ENCODE peak calls at places on chromosomes 12 and 14, in nine cellular contexts. One of them, this sample, is unnamed.

GRCh38 chr14:81594012-81594411 is 60.4 kb upstream of the SEL1L start:
- DNase-seq in HEK293T: no peak
- DNase-seq in upper lobe of right lung: no peak
- DNase-seq in progenitor cell of endocrine pancreas: no peak
- DNase-seq in ELR: no peak
- DNase-seq in HT-29: no peak
- DNase-seq in Ammon's horn: peak; percentile 85
- DNase-seq in NCI-H1092: no peak
- DNase-seq in EH: no peak
- DNase-seq in this sample: no peak

GRCh38 chr12:14193623-14194022 is 171.9 kb upstream of the ATF7IP start:
- DNase-seq in NCI-H1092: no peak
- DNase-seq in progenitor cell of endocrine pancreas: no peak
- DNase-seq in EH: no peak
- DNase-seq in HEK293T: no peak
- DNase-seq in upper lobe of right lung: peak; percentile 65
- DNase-seq in Ammon's horn: no peak
- DNase-seq in ELR: no peak
- DNase-seq in HT-29: no peak
- DNase-seq in this sample: peak; percentile 5

GRCh38 chr12:89138048-89138852 is 214.1 kb downstream of the DUSP6 start:
- DNase-seq in progenitor cell of endocrine pancreas: no peak
- DNase-seq in NCI-H1092: no peak
- DNase-seq in upper lobe of right lung: no peak
- DNase-seq in ELR: peak; percentile 53
- DNase-seq in EH: peak; percentile 66
- DNase-seq in HEK293T: peak; percentile 16
- DNase-seq in HT-29: no peak
- DNase-seq in Ammon's horn: no peak
- DNase-seq in this sample: no peak

GRCh38 chr12:6539276-6540134 is 5.2 kb downstream of the GAPDH start:
- DNase-seq in ELR: peak; percentile 48
- DNase-seq in NCI-H1092: no peak
- DNase-seq in Ammon's horn: no peak
- DNase-seq in EH: peak; percentile 39
- DNase-seq in HEK293T: no peak
- DNase-seq in HT-29: peak; percentile 65
- DNase-seq in upper lobe of right lung: no peak
- DNase-seq in progenitor cell of endocrine pancreas: no peak
- DNase-seq in this sample: no peak

GRCh38 chr12:65818454-65819382 is 5.6 kb upstream of the HMGA2 start:
- DNase-seq in ELR: peak; percentile 76
- DNase-seq in progenitor cell of endocrine pancreas: no peak
- DNase-seq in EH: peak; percentile 69
- DNase-seq in HT-29: no peak
- DNase-seq in Ammon's horn: no peak
- DNase-seq in HEK293T: no peak
- DNase-seq in upper lobe of right lung: no peak
- DNase-seq in NCI-H1092: no peak
- DNase-seq in this sample: no peak

GRCh38 chr14:26200675-26201074 is 397.2 kb downstream of the NOVA1 start:
- DNase-seq in ELR: no peak
- DNase-seq in HT-29: no peak
- DNase-seq in progenitor cell of endocrine pancreas: no peak
- DNase-seq in HEK293T: no peak
- DNase-seq in EH: no peak
- DNase-seq in NCI-H1092: no peak
- DNase-seq in upper lobe of right lung: no peak
- DNase-seq in Ammon's horn: no peak
- DNase-seq in this sample: no peak

GRCh38 chr12:53825246-53826081 is 73.7 kb upstream of the CISTR start:
- DNase-seq in ELR: peak; percentile 90
- DNase-seq in NCI-H1092: no peak
- DNase-seq in Ammon's horn: no peak
- DNase-seq in HEK293T: no peak
- DNase-seq in progenitor cell of endocrine pancreas: no peak
- DNase-seq in HT-29: peak; percentile 89
- DNase-seq in upper lobe of right lung: no peak
- DNase-seq in EH: no peak
- DNase-seq in this sample: no peak

GRCh38 chr12:124411953-124412645 is 117.2 kb downstream of the RFLNA start:
- DNase-seq in upper lobe of right lung: no peak
- DNase-seq in Ammon's horn: no peak
- DNase-seq in HT-29: no peak
- DNase-seq in progenitor cell of endocrine pancreas: no peak
- DNase-seq in HEK293T: no peak
- DNase-seq in EH: no peak
- DNase-seq in ELR: no peak
- DNase-seq in NCI-H1092: no peak
- DNase-seq in this sample: no peak

GRCh38 chr14:58950555-58950954 is 237.9 kb upstream of the DAAM1 start:
- DNase-seq in Ammon's horn: no peak
- DNase-seq in HT-29: no peak
- DNase-seq in NCI-H1092: no peak
- DNase-seq in HEK293T: no peak
- DNase-seq in progenitor cell of endocrine pancreas: no peak
- DNase-seq in upper lobe of right lung: no peak
- DNase-seq in ELR: no peak
- DNase-seq in EH: no peak
- DNase-seq in this sample: no peak

GRCh38 chr14:81625343-81625742 is 91.7 kb upstream of the SEL1L start:
- DNase-seq in ELR: peak; percentile 27
- DNase-seq in upper lobe of right lung: no peak
- DNase-seq in HEK293T: peak; percentile 19
- DNase-seq in HT-29: peak; percentile 15
- DNase-seq in Ammon's horn: peak; percentile 43
- DNase-seq in progenitor cell of endocrine pancreas: no peak
- DNase-seq in NCI-H1092: peak; percentile 4
- DNase-seq in EH: no peak
- DNase-seq in this sample: no peak

GRCh38 chr12:716506-716905 is 35.9 kb upstream of the WNK1 start:
- DNase-seq in upper lobe of right lung: no peak
- DNase-seq in ELR: no peak
- DNase-seq in HT-29: no peak
- DNase-seq in EH: no peak
- DNase-seq in progenitor cell of endocrine pancreas: no peak
- DNase-seq in Ammon's horn: no peak
- DNase-seq in HEK293T: no peak
- DNase-seq in NCI-H1092: no peak
- DNase-seq in this sample: no peak

GRCh38 chr12:124500232-124501079 is 67.0 kb downstream of the NCOR2 start:
- DNase-seq in NCI-H1092: no peak
- DNase-seq in progenitor cell of endocrine pancreas: peak; percentile 30
- DNase-seq in HEK293T: no peak
- DNase-seq in ELR: peak; percentile 70
- DNase-seq in HT-29: no peak
- DNase-seq in EH: peak; percentile 81
- DNase-seq in upper lobe of right lung: no peak
- DNase-seq in Ammon's horn: no peak
- DNase-seq in this sample: peak; percentile 47

GRCh38 chr14:74491952-74492351 is 1.2 kb downstream of the NPC2 start:
- DNase-seq in upper lobe of right lung: no peak
- DNase-seq in NCI-H1092: no peak
- DNase-seq in HT-29: peak; percentile 22
- DNase-seq in ELR: peak; percentile 68
- DNase-seq in Ammon's horn: peak; percentile 51
- DNase-seq in HEK293T: no peak
- DNase-seq in progenitor cell of endocrine pancreas: no peak
- DNase-seq in EH: peak; percentile 65
- DNase-seq in this sample: no peak

GRCh38 chr14:106556665-106557289 is 1030.4 kb downstream of the TMEM121 start:
- DNase-seq in Ammon's horn: no peak
- DNase-seq in ELR: no peak
- DNase-seq in upper lobe of right lung: peak; percentile 84
- DNase-seq in progenitor cell of endocrine pancreas: no peak
- DNase-seq in NCI-H1092: no peak
- DNase-seq in EH: no peak
- DNase-seq in HEK293T: peak; percentile 34
- DNase-seq in HT-29: peak; percentile 67
- DNase-seq in this sample: no peak

GRCh38 chr12:110741795-110742717 is 635 bp downstream of the PPP1CC start:
- DNase-seq in EH: peak; percentile 53
- DNase-seq in Ammon's horn: peak; percentile 58
- DNase-seq in NCI-H1092: peak; percentile 51
- DNase-seq in HT-29: peak; percentile 39
- DNase-seq in ELR: peak; percentile 61
- DNase-seq in progenitor cell of endocrine pancreas: no peak
- DNase-seq in HEK293T: peak; percentile 21
- DNase-seq in upper lobe of right lung: no peak
- DNase-seq in this sample: peak; percentile 51

GRCh38 chr14:49972199-49972671 is 79.4 kb downstream of the ARF6 start:
- DNase-seq in HEK293T: no peak
- DNase-seq in Ammon's horn: peak; percentile 35
- DNase-seq in ELR: peak; percentile 79
- DNase-seq in upper lobe of right lung: no peak
- DNase-seq in NCI-H1092: peak; percentile 49
- DNase-seq in progenitor cell of endocrine pancreas: no peak
- DNase-seq in HT-29: peak; percentile 66
- DNase-seq in EH: peak; percentile 85
- DNase-seq in this sample: no peak

GRCh38 chr14:30312214-30312613 is 246.7 kb upstream of the G2E3 start:
- DNase-seq in progenitor cell of endocrine pancreas: no peak
- DNase-seq in HEK293T: no peak
- DNase-seq in Ammon's horn: no peak
- DNase-seq in NCI-H1092: no peak
- DNase-seq in ELR: no peak
- DNase-seq in upper lobe of right lung: no peak
- DNase-seq in HT-29: no peak
- DNase-seq in EH: no peak
- DNase-seq in this sample: no peak

GRCh38 chr12:33757701-33758100 is 264.6 kb upstream of the ALG10 start:
- DNase-seq in NCI-H1092: no peak
- DNase-seq in Ammon's horn: no peak
- DNase-seq in HT-29: no peak
- DNase-seq in progenitor cell of endocrine pancreas: no peak
- DNase-seq in ELR: no peak
- DNase-seq in upper lobe of right lung: no peak
- DNase-seq in HEK293T: no peak
- DNase-seq in EH: no peak
- DNase-seq in this sample: no peak

GRCh38 chr14:28966416-28967233 is 200.0 kb downstream of the FOXG1 start:
- DNase-seq in HEK293T: no peak
- DNase-seq in Ammon's horn: no peak
- DNase-seq in EH: no peak
- DNase-seq in progenitor cell of endocrine pancreas: no peak
- DNase-seq in HT-29: no peak
- DNase-seq in NCI-H1092: no peak
- DNase-seq in ELR: no peak
- DNase-seq in upper lobe of right lung: no peak
- DNase-seq in this sample: no peak

GRCh38 chr14:22557846-22558220 is 31.2 kb downstream of the DAD1 start:
- DNase-seq in HT-29: peak; percentile 4
- DNase-seq in ELR: no peak
- DNase-seq in Ammon's horn: no peak
- DNase-seq in progenitor cell of endocrine pancreas: no peak
- DNase-seq in EH: no peak
- DNase-seq in HEK293T: no peak
- DNase-seq in upper lobe of right lung: no peak
- DNase-seq in NCI-H1092: no peak
- DNase-seq in this sample: no peak

GRCh38 chr12:11822071-11822818 is 172.8 kb downstream of the ETV6 start:
- DNase-seq in progenitor cell of endocrine pancreas: no peak
- DNase-seq in Ammon's horn: no peak
- DNase-seq in NCI-H1092: no peak
- DNase-seq in HT-29: no peak
- DNase-seq in ELR: peak; percentile 60
- DNase-seq in HEK293T: no peak
- DNase-seq in EH: peak; percentile 61
- DNase-seq in upper lobe of right lung: no peak
- DNase-seq in this sample: no peak

GRCh38 chr14:26255213-26255612 is 342.6 kb downstream of the NOVA1 start:
- DNase-seq in HT-29: no peak
- DNase-seq in HEK293T: peak; percentile 13
- DNase-seq in upper lobe of right lung: no peak
- DNase-seq in NCI-H1092: peak; percentile 5
- DNase-seq in progenitor cell of endocrine pancreas: no peak
- DNase-seq in Ammon's horn: no peak
- DNase-seq in EH: no peak
- DNase-seq in ELR: no peak
- DNase-seq in this sample: no peak

GRCh38 chr12:94698553-94698952 is 48.2 kb upstream of the TMCC3 start:
- DNase-seq in EH: no peak
- DNase-seq in NCI-H1092: no peak
- DNase-seq in ELR: no peak
- DNase-seq in Ammon's horn: no peak
- DNase-seq in progenitor cell of endocrine pancreas: no peak
- DNase-seq in HT-29: no peak
- DNase-seq in upper lobe of right lung: no peak
- DNase-seq in HEK293T: no peak
- DNase-seq in this sample: no peak

GRCh38 chr14:92819011-92819410 is 24.9 kb downstream of the GOLGA5 start:
- DNase-seq in EH: no peak
- DNase-seq in upper lobe of right lung: no peak
- DNase-seq in ELR: no peak
- DNase-seq in HEK293T: no peak
- DNase-seq in Ammon's horn: no peak
- DNase-seq in NCI-H1092: no peak
- DNase-seq in progenitor cell of endocrine pancreas: no peak
- DNase-seq in HT-29: no peak
- DNase-seq in this sample: no peak

GRCh38 chr12:127716181-127716580 is 550.8 kb upstream of the TMEM132C start:
- DNase-seq in HEK293T: no peak
- DNase-seq in EH: no peak
- DNase-seq in HT-29: no peak
- DNase-seq in Ammon's horn: no peak
- DNase-seq in NCI-H1092: no peak
- DNase-seq in ELR: no peak
- DNase-seq in progenitor cell of endocrine pancreas: no peak
- DNase-seq in upper lobe of right lung: no peak
- DNase-seq in this sample: no peak

GRCh38 chr14:33460119-33460518 is 490.8 kb downstream of the EGLN3 start:
- DNase-seq in HT-29: no peak
- DNase-seq in NCI-H1092: no peak
- DNase-seq in ELR: no peak
- DNase-seq in progenitor cell of endocrine pancreas: no peak
- DNase-seq in EH: no peak
- DNase-seq in HEK293T: no peak
- DNase-seq in Ammon's horn: no peak
- DNase-seq in upper lobe of right lung: no peak
- DNase-seq in this sample: no peak

GRCh38 chr12:110199360-110200123 is 75.4 kb downstream of the IFT81 start:
- DNase-seq in HT-29: no peak
- DNase-seq in progenitor cell of endocrine pancreas: no peak
- DNase-seq in ELR: peak; percentile 85
- DNase-seq in HEK293T: no peak
- DNase-seq in NCI-H1092: no peak
- DNase-seq in Ammon's horn: no peak
- DNase-seq in upper lobe of right lung: no peak
- DNase-seq in EH: peak; percentile 78
- DNase-seq in this sample: peak; percentile 32

GRCh38 chr14:102408729-102409128 is 46.0 kb downstream of the TECPR2 start:
- DNase-seq in upper lobe of right lung: no peak
- DNase-seq in HT-29: no peak
- DNase-seq in ELR: no peak
- DNase-seq in EH: no peak
- DNase-seq in NCI-H1092: no peak
- DNase-seq in HEK293T: no peak
- DNase-seq in progenitor cell of endocrine pancreas: no peak
- DNase-seq in Ammon's horn: no peak
- DNase-seq in this sample: no peak

GRCh38 chr12:78470354-78471195 is 394.0 kb upstream of the SYT1 start:
- DNase-seq in ELR: peak; percentile 69
- DNase-seq in progenitor cell of endocrine pancreas: no peak
- DNase-seq in NCI-H1092: peak; percentile 15
- DNase-seq in HEK293T: peak; percentile 30
- DNase-seq in upper lobe of right lung: no peak
- DNase-seq in EH: peak; percentile 50
- DNase-seq in HT-29: peak; percentile 74
- DNase-seq in Ammon's horn: peak; percentile 45
- DNase-seq in this sample: peak; percentile 34

GRCh38 chr12:47741340-47741703 is 16.0 kb upstream of the ENDOU start:
- DNase-seq in HT-29: peak; percentile 84
- DNase-seq in ELR: no peak
- DNase-seq in progenitor cell of endocrine pancreas: no peak
- DNase-seq in NCI-H1092: peak; percentile 98
- DNase-seq in Ammon's horn: peak; percentile 96
- DNase-seq in EH: peak; percentile 55
- DNase-seq in HEK293T: no peak
- DNase-seq in upper lobe of right lung: peak; percentile 81
- DNase-seq in this sample: no peak

GRCh38 chr12:49403887-49404517 is 36.7 kb downstream of the SPATS2 start:
- DNase-seq in NCI-H1092: no peak
- DNase-seq in progenitor cell of endocrine pancreas: no peak
- DNase-seq in EH: no peak
- DNase-seq in upper lobe of right lung: no peak
- DNase-seq in Ammon's horn: no peak
- DNase-seq in HT-29: no peak
- DNase-seq in ELR: no peak
- DNase-seq in HEK293T: no peak
- DNase-seq in this sample: no peak

This sample was measured in endothelial cell.